ENCODE peak calls at places on chromosomes 11 and 22, in eight cellular contexts. Z is adrenal gland, K is uterus, S is mucosa of descending colon, L is epithelial cell of esophagus, H is colonic mucosa, N is OCI-LY7, I is astrocyte of the spinal cord. V is an unnamed sample.

GRCh38 chr22:35743466-35743865 is 25.8 kb downstream of the APOL5 start:
- DNase-seq in Z (no peak), K (no peak), S (no peak), L (no peak), H (no peak), N (no peak), I (no peak), V (peak)

GRCh38 chr11:47099213-47099917 is 77.3 kb downstream of the ARFGAP2 start:
- DNase-seq in Z (no peak), K (no peak), S (no peak), L (no peak), H (peak), N (no peak), I (no peak), V (peak)

GRCh38 chr11:46694095-46694494 is 6.3 kb downstream of the ARHGAP1 start:
- DNase-seq in Z (no peak), K (no peak), S (no peak), L (no peak), H (no peak), N (no peak), I (no peak), V (no peak)

GRCh38 chr11:69414773-69415187 is 66.7 kb upstream of the LINC01488 start:
- DNase-seq in Z (no peak), K (no peak), S (peak), L (no peak), H (no peak), N (no peak), I (no peak), V (no peak)

GRCh38 chr11:62401356-62401755 is 17.5 kb upstream of the SCGB1A1 start:
- DNase-seq in Z (no peak), K (no peak), S (no peak), L (no peak), H (no peak), N (no peak), I (no peak), V (no peak)

GRCh38 chr11:65639623-65640482 is 2.0 kb downstream of the SIPA1 start:
- DNase-seq in Z (no peak), K (no peak), S (peak), L (no peak), H (no peak), N (peak), I (no peak), V (no peak)

GRCh38 chr11:93732237-93732892 is 8.9 kb downstream of the TAF1D start:
- DNase-seq in Z (no peak), K (no peak), S (no peak), L (no peak), H (no peak), N (no peak), I (no peak), V (no peak)

GRCh38 chr11:504053-504993 is 2.7 kb downstream of the RNH1 start:
- DNase-seq in Z (peak), K (peak), S (peak), L (peak), H (peak), N (no peak), I (peak), V (peak)

GRCh38 chr11:133659542-133660201 is 127.4 kb upstream of the OPCML start:
- DNase-seq in Z (no peak), K (no peak), S (no peak), L (no peak), H (no peak), N (no peak), I (no peak), V (no peak)

GRCh38 chr11:109641549-109641948 is 219.6 kb downstream of the C11orf87 start:
- DNase-seq in Z (no peak), K (no peak), S (no peak), L (peak), H (no peak), N (no peak), I (peak), V (peak)

GRCh38 chr11:36241512-36241911 is 47.7 kb downstream of the COMMD9 start:
- DNase-seq in Z (no peak), K (no peak), S (no peak), L (no peak), H (no peak), N (no peak), I (no peak), V (no peak)

GRCh38 chr22:39598017-39598965 is 27.7 kb downstream of the CACNA1I start:
- DNase-seq in Z (no peak), K (no peak), S (peak), L (peak), H (peak), N (peak), I (no peak), V (peak)
- TF ChIP-seq CTCF in Z (no peak), K (no peak), S (no peak), L (peak), H (peak), N (peak), I (peak), V (no peak)

GRCh38 chr22:50479686-50480085 is 1.7 kb upstream of the ADM2 start:
- DNase-seq in Z (no peak), K (no peak), S (no peak), L (no peak), H (no peak), N (no peak), I (no peak), V (no peak)
- TF ChIP-seq CTCF in Z (no peak), K (no peak), S (no peak), L (no peak), H (no peak), N (no peak), I (no peak), V (no peak)

GRCh38 chr11:67356867-67357561 is 3.7 kb upstream of the POLD4 start:
- DNase-seq in Z (peak), K (peak), S (peak), L (peak), H (peak), N (peak), I (peak), V (peak)
- TF ChIP-seq CTCF in Z (peak), K (peak), S (peak), L (peak), H (peak), N (peak), I (peak), V (peak)

DNA sequence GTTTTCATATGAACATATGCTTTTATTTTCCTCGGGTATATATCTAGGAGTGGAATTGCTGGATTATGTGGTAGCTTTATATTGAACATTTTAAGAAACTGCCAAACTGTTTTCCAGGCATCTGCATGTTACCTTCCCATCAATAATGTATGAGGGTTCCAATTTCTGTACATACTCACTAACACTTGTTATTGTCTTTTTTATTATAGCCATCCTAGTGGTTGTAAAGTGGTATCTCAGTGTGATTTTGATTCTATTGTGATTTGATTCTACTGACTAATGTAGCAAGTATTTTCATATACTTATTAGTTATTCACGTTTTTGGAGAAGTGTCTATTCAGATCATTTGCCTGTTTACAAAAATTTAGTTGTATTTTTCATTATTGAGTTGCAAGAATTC is 2.0 kb downstream of the ANO5 start:
- DNase-seq in Z (no peak), K (no peak), S (no peak), L (no peak), H (no peak), N (no peak), I (no peak), V (no peak)
- TF ChIP-seq CTCF in Z (no peak), K (no peak), S (no peak), L (no peak), H (no peak), N (no peak), I (no peak), V (no peak)

DNA sequence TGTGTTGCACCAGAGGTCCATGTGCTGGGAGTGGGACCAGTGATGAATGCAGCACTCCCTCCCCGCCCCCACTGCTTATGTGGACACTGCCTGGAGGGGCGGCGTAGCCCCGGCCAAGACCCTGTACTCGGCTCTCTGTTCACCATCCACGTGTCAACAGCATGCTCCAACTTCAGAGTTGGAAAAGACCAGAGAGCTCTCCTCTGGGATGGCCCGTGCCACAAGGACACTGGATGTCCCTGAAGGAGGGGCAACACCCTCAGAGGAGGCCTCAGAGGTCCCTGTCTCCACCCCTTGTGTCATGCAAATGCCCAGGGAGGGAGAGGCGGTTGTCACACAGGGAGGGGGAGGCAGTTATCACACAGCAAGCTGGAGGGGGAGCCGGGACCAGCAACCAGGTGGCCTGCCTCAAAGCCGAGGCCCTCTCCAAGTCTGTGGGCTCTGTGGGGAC is 121.3 kb downstream of the PHF21B start:
- DNase-seq in Z (no peak), K (no peak), S (no peak), L (no peak), H (no peak), N (no peak), I (no peak), V (no peak)
- TF ChIP-seq CTCF in Z (no peak), K (no peak), S (no peak), L (no peak), H (no peak), N (no peak), I (no peak), V (no peak)

GRCh38 chr22:27331526-27332281 is 469.9 kb downstream of the MN1 start:
- DNase-seq in Z (no peak), K (no peak), S (no peak), L (peak), H (no peak), N (no peak), I (peak), V (peak)
- TF ChIP-seq CTCF in Z (peak), K (no peak), S (no peak), L (no peak), H (peak), N (peak), I (peak), V (peak)

DNA sequence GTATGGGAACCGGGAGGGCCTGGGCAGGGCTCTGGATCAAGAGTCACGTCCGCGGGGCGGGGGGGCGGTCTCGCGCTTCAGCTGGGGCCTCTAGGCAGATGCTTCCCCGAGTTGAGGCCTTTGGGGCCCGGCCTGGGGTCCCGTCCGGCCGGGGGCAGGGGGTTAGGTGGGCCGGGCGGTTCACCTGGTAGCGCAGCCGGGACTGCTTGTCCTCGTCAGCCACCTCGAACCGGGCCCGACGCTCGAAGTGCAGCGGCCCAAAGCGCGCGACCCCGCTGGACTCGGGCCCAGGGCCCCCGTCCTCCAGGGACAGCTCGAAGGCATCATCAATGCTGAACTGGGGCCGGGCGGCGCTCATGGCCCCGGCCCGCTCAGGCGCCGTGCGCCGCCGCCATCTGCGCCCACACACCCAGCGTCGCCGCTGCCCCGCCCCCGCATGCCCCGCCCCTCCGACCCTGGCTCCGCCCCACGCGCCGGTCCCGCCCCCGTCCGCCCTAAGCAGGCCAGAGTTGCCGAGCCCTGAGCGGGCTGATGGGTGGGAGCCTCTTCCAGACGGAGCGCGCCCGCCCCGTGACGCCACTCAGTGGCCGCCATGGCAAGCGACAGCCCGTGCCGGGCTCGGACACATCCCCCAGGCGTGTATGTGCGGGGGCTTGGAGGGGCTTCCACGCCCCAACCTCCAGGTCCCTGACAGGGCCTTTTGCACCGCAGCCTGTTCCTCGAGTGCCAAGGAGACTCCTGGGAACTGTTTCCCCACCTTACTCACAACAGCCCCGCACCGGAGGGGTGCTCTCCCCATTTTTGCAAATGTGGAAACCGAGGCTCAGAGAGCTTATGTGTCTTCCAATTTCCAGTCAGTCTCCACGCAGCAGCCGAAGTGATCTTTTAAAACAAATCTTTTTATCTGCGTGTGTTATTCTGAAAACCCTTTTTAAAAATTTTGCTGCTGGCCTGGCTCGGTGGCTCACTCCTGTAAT is at the start of gene TMEM134:
- DNase-seq in Z (peak), K (peak), S (peak), L (peak), H (peak), N (peak), I (peak), V (peak)
- TF ChIP-seq CTCF in Z (no peak), K (peak), S (peak), L (peak), H (peak), N (peak), I (peak), V (no peak)

DNA sequence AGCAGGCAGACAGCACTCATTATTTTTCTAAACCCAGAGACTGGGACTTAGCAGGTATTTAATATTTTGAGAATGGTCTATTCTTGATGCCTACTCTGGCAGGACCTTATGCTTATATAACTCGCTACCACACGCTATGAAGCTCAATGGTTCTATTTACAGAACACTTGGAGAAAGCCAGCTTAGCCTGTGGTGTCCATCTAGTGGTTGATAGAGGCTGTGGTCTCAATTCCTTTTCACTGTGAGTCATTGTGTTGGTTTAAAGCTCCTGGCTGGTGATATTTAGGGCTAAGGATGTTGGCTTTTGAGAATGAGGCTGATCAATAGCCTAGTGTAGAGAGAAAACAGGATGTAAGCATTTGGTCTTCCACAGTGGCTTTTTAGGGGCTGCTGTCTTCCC is 206.4 kb downstream of the DBX1 start:
- DNase-seq in Z (no peak), K (no peak), S (no peak), L (peak), H (no peak), N (no peak), I (peak), V (peak)
- TF ChIP-seq CTCF in Z (no peak), K (no peak), S (no peak), L (peak), H (no peak), N (no peak), I (peak), V (peak)

GRCh38 chr11:87463486-87464102 is 425.9 kb downstream of the TMEM135 start:
- DNase-seq in Z (no peak), K (no peak), S (no peak), L (peak), H (no peak), N (peak), I (peak), V (no peak)
- TF ChIP-seq CTCF in Z (no peak), K (no peak), S (no peak), L (peak), H (peak), N (peak), I (no peak), V (peak)